ENCODE peak calls at places on chromosomes 1 and 21, in five cellular contexts. Z is NT2/D1; D is left ventricle myocardium inferior; N is IMR-90; I is CD8-positive, alpha-beta memory T cell. A is an unnamed sample. For H3K4me1, the result is how much of the 10 kb centered on the place peaks cover.

GRCh38 chr1:214310010-214310409 is 29.1 kb downstream of the SMYD2 start:
- DNase-seq in Z (no peak), D (no peak), N (peak), I (no peak), A (peak)

GRCh38 chr1:71853391-71853790 is 428.9 kb downstream of the NEGR1 start:
- DNase-seq in Z (no peak), D (no peak), N (no peak), I (no peak), A (no peak)

GRCh38 chr1:180953791-180954721 is 41.4 kb downstream of the KIAA1614 start:
- DNase-seq in Z (no peak), D (peak), N (peak), I (peak), A (peak)

GRCh38 chr1:152111515-152111968 is 3.7 kb downstream of the TCHH start:
- DNase-seq in Z (peak), D (no peak), N (peak), I (no peak), A (peak)

GRCh38 chr1:82838066-82838465 is 1037.3 kb downstream of the ADGRL2 start:
- DNase-seq in Z (no peak), D (no peak), N (no peak), I (no peak), A (peak)

GRCh38 chr21:41366522-41367151 is 4.8 kb downstream of the MX2 start:
- DNase-seq in Z (no peak), D (no peak), N (peak), I (no peak), A (peak)

GRCh38 chr1:240831191-240831631 is 219.3 kb upstream of the GREM2 start:
- DNase-seq in Z (no peak), D (no peak), N (peak), I (no peak), A (peak)

GRCh38 chr1:46639547-46639946 is 22.9 kb upstream of the MOB3C start:
- DNase-seq in Z (no peak), D (no peak), N (no peak), I (no peak), A (no peak)

GRCh38 chr1:108609483-108610066 is 49.7 kb downstream of the EEIG2 start:
- DNase-seq in Z (no peak), D (no peak), N (no peak), I (no peak), A (no peak)

GRCh38 chr1:50418600-50419109 is 4.6 kb downstream of the DMRTA2 start:
- DNase-seq in Z (no peak), D (no peak), N (no peak), I (no peak), A (peak)

GRCh38 chr21:42641311-42642218 is 11.9 kb upstream of the PDE9A start:
- DNase-seq in Z (peak), D (no peak), N (no peak), I (no peak), A (peak)

GRCh38 chr1:156644640-156645039 is 2.7 kb downstream of the BCAN start:
- DNase-seq in Z (no peak), D (no peak), N (no peak), I (no peak), A (no peak)

GRCh38 chr1:50620680-50621329 is 197.6 kb upstream of the DMRTA2 start:
- DNase-seq in Z (no peak), D (no peak), N (peak), I (no peak), A (peak)

DNA sequence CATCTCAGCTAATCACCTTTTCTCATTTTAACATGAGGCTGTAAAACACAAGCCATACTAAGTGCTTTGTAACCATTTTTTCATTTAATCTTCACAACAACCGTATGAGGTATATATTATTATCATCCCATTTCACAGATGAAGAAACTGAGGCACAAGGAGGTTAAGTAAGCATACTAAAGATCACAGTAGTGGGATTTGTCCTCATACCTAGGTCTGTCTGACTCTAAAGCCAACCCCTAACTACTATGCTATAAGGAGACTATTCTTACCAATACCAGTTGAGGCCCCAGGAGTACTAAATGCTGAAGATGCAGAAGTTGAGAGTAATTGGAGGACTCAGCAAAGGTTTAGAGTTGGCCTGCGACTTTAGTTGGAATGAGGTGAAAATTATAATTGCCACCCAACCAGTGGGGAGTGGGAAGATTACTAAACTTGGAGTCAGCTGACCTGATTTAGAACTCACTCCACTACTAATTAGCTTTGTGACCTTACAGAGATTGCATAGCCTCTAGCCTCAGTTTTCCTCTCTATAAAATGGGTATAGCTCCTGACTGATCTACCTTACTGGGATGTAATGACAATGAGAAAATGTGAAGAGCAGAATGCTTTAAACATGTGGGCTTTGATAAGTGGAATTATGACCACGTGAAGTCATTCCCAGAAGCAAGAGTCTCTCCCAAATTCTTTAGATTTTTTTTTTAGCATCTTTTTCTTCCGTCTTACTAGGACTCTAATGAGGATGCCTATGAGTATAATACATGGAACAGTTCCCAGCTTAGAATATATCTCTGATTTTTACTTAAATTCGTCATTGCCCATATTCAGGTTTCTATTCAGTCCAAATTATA is 85.8 kb upstream of the IPO9 start:
- DNase-seq in Z (no peak), D (no peak), N (no peak), I (no peak), A (peak)
- H3K4me1 ChIP-seq in Z (under half), D (half or more), N (under half), I (under half), A (half or more)

GRCh38 chr1:26542781-26543443 is 13.4 kb downstream of the RPS6KA1 start:
- DNase-seq in Z (no peak), D (no peak), N (no peak), I (no peak), A (no peak)

GRCh38 chr1:26543444-26543835 is 13.9 kb downstream of the RPS6KA1 start:
- DNase-seq in Z (no peak), D (no peak), N (no peak), I (no peak), A (no peak)

GRCh38 chr1:26540346-26540745 is 10.8 kb downstream of the RPS6KA1 start:
- DNase-seq in Z (no peak), D (no peak), N (no peak), I (no peak), A (no peak)

GRCh38 chr1:26541431-26541815 is 11.9 kb downstream of the RPS6KA1 start:
- DNase-seq in Z (no peak), D (no peak), N (no peak), I (no peak), A (no peak)

DNA sequence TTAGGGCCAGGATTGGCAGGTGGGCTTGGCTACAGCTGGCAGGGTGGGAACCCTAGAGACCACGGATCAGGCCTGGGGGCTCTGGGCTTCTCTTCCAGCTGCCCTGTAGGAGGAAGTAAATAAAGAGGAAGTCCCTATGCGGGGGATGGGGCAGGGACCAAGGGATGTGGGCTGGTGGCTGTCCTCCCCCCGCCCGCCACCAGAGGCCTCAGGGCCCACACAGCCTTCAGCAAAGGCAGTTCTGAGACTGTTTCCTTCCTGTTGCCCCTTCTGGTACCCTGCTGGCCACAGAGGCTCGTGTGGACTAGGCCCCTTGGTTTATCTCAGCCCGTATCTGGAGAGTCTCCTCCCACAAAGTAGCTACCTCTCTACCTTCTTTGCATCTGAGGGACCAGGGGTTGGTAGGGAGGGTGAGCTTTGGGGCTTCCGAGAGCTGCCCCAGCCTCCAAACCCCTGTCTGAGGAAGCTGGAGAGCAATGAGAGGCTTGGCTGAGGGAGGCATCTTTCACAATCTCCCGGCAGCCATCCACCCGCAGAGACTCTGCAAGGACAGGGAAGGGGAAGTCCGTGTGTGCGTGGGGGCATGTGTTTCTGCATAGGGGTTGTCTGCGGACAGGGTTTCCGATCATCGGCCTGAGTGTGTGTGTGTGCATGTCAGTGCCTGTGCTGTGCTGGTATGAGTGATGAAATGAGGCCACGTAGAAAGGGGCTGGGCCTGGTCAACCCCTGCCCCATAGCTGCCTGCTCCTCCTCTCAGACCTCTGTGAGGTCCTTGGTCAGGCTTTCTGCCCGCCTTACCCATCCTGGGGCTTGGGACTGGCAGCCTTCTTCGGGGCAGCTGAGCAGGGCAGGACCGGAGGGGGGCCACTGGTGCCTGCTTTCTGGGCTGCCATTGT is 12.5 kb downstream of the RPS6KA1 start:
- DNase-seq in Z (peak), D (peak), N (peak), I (peak), A (peak)
- H3K4me1 ChIP-seq in Z (under half), D (under half), N (under half), I (half or more), A (under half)

GRCh38 chr1:17547271-17547670 is 7.8 kb downstream of the ARHGEF10L start:
- DNase-seq in Z (peak), D (no peak), N (no peak), I (no peak), A (no peak)

GRCh38 chr1:17542696-17543095 is 3.2 kb downstream of the ARHGEF10L start:
- DNase-seq in Z (no peak), D (no peak), N (no peak), I (no peak), A (no peak)

GRCh38 chr1:17545354-17545753 is 5.9 kb downstream of the ARHGEF10L start:
- DNase-seq in Z (no peak), D (no peak), N (peak), I (no peak), A (peak)

GRCh38 chr1:17549384-17549783 is 9.9 kb downstream of the ARHGEF10L start:
- DNase-seq in Z (no peak), D (no peak), N (no peak), I (no peak), A (no peak)

GRCh38 chr1:17544951-17545350 is 5.5 kb downstream of the ARHGEF10L start:
- DNase-seq in Z (no peak), D (no peak), N (peak), I (no peak), A (no peak)
- H3K4me1 ChIP-seq in Z (under half), D (half or more), N (under half), I (under half), A (under half)

DNA sequence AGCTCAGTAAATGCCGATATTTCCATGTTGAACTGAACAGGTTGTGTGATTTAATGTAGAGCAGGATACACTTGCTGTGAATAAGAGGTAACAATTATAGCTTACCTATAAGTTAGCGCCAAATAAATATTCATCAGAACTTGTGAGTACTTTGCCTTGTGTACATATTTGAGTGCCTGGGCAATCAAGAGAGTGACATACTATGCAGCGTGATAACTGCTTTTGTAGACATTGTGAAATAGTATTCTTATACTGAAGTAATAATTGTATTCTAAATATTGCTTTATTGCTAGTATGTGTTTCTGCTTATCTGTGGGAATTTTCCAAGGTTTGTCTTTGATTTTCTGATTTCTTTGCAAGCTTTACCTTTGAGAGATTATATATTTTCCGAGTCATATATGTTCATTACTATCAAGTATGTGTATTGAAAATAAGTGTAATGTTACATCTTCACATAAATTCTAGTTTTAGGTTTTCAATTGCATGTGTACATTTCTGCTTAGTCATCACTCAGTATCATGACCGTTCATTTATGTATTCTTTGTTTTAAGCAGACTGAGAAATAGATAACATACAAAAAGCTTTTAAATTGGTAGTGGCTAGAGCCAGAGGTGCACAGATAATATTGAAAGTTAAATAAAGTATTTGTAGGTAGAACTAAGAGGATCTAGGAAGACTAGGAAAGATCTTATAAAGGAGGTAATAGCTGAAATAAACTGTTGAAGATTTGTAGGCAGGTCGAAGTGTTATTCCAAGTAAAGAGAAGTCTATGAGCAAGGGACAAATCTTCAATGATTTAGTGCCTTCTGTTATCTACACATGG is 19.5 kb downstream of the USP25 start:
- DNase-seq in Z (no peak), D (no peak), N (peak), I (no peak), A (no peak)
- H3K4me1 ChIP-seq in Z (under half), D (half or more), N (under half), I (half or more), A (under half)

DNA sequence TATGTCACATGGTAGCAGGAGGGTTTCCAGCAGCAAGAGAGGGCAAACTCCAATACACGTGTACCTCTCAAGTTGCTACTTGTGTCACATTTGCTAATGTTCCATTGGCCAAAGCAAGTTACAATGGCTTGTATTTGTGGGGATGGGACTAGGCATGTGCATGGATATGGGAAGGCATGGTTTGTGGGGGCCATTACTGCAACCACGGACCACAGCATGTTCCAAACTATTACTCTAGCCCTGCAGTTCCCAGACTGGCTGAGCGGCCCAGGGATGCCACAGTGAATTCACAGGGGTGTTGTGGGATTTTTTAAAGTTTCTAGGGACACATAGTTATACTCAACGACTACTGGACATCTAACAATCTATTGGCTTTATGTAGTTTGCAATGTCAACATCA is 133.1 kb downstream of the GIPC2 start:
- DNase-seq in Z (no peak), D (no peak), N (no peak), I (no peak), A (no peak)
- H3K4me1 ChIP-seq in Z (under half), D (under half), N (under half), I (under half), A (under half)

GRCh38 chr1:31571340-31572295 is 4.7 kb upstream of the TINAGL1 start:
- DNase-seq in Z (no peak), D (no peak), N (no peak), I (no peak), A (no peak)
- H3K4me1 ChIP-seq in Z (under half), D (half or more), N (under half), I (under half), A (half or more)

DNA sequence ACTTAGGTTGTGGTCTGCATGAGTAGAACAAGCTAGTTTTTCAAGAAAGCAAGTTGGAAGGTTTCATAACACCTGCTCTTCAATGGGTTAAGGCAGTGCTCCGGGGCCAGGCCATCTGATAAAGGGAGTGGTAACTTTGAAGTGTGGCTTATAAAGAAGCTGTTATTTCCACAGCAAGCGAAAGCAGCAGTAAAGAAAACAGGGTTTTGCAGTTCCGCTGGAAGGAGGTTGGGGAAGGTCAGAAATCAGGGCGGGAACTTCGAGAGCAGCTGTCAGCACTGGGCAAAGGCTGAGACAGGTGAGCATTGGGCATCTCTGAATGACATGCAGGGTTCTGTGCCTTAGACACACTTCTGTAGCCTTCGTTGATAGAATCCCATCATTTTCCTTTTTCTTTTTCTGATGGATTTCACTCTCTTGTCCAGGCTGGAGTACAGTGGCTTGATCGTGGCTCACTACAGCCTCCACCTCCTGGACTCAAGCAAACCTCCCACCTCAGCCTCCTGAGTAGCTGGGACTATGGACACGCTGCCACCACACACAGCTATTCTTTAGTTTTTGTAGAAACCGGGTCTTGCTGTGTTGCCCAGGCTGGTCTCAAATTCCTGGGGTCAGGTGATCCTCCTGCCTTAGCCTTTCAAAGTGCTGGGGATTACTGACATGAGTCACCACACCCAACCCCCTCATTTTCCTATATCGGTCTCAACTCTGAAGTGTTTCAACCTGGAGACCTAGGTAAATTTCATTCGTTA is 20.5 kb downstream of the TMEM51 start:
- DNase-seq in Z (no peak), D (no peak), N (no peak), I (no peak), A (no peak)
- H3K4me1 ChIP-seq in Z (under half), D (under half), N (under half), I (under half), A (under half)